ENCODE peak calls at places on chromosome 5, in seven cellular contexts. Z is heart right ventricle; Q is AG10803; B is transverse colon; G is endothelial cell; I is breast epithelium; D is CD8-positive, alpha-beta T cell. F is an unnamed sample.

GRCh38 chr5:5490774-5491347 is 68.4 kb downstream of the ICE1 start:
- DNase-seq in Z (no peak), Q (no peak), B (no peak), G (no peak), I (no peak), D (no peak), F (no peak)

GRCh38 chr5:122907238-122907637 is 61.8 kb downstream of the SNX24 start:
- DNase-seq in Z (no peak), Q (peak), B (no peak), G (no peak), I (no peak), D (no peak), F (no peak)

GRCh38 chr5:43369651-43370050 is 42.5 kb downstream of the CCL28 start:
- DNase-seq in Z (no peak), Q (no peak), B (no peak), G (no peak), I (no peak), D (no peak), F (no peak)

GRCh38 chr5:424259-425110 is 18.5 kb upstream of the EXOC3 start:
- DNase-seq in Z (no peak), Q (peak), B (no peak), G (no peak), I (no peak), D (no peak), F (no peak)

GRCh38 chr5:43191740-43192557 is at the start of gene NIM1K:
- DNase-seq in Z (peak), Q (peak), B (peak), G (peak), I (no peak), D (peak), F (peak)

GRCh38 chr5:95244479-95244878 is 40.4 kb downstream of the MCTP1 start:
- DNase-seq in Z (no peak), Q (no peak), B (no peak), G (no peak), I (no peak), D (no peak), F (no peak)

GRCh38 chr5:133396724-133397123 is 215.6 kb downstream of the FSTL4 start:
- DNase-seq in Z (no peak), Q (no peak), B (no peak), G (no peak), I (no peak), D (no peak), F (no peak)

GRCh38 chr5:112977440-112977861 is 853 bp downstream of the DCP2 start:
- DNase-seq in Z (no peak), Q (peak), B (no peak), G (no peak), I (no peak), D (no peak), F (no peak)

GRCh38 chr5:181189363-181189961 is 15.5 kb downstream of the TRIM7 start:
- DNase-seq in Z (peak), Q (peak), B (peak), G (no peak), I (no peak), D (peak), F (peak)

GRCh38 chr5:24170026-24170425 is 474.8 kb downstream of the CDH10 start:
- DNase-seq in Z (no peak), Q (no peak), B (no peak), G (no peak), I (no peak), D (no peak), F (no peak)

GRCh38 chr5:87120518-87121314 is 147.0 kb upstream of the RASA1 start:
- DNase-seq in Z (no peak), Q (peak), B (no peak), G (no peak), I (no peak), D (peak), F (no peak)

GRCh38 chr5:114265661-114266060 is 96.2 kb upstream of the KCNN2 start:
- DNase-seq in Z (no peak), Q (no peak), B (no peak), G (no peak), I (no peak), D (no peak), F (no peak)

GRCh38 chr5:54302267-54302687 is 8.1 kb downstream of the ARL15 start:
- DNase-seq in Z (no peak), Q (peak), B (no peak), G (no peak), I (no peak), D (no peak), F (no peak)

DNA sequence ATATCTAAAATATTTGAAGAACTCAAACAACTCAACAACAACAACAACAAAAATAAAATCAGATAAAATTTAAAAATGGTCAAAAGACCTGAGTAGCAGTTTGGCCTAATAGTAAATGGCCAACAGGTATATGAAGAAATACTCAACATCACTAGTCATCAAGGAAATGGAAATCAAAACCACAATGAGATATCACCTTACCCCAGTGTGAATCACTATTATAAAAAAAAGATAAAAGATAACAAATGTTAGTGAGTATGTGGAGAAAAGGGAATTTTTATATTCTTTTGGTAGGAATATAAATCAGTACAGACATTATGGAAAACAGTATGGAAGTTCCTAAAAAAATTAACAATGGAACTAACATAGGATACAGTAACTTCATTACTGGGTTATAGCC is 247.9 kb upstream of the TRPC7 start:
- DNase-seq in Z (no peak), Q (no peak), B (no peak), G (no peak), I (no peak), D (no peak), F (no peak)
- TF ChIP-seq CTCF in Z (no peak), Q (no peak), B (no peak), G (no peak), I (no peak), D (no peak), F (no peak)

GRCh38 chr5:119945696-119946095 is 316.3 kb downstream of the FAM170A start:
- DNase-seq in Z (no peak), Q (peak), B (no peak), G (no peak), I (no peak), D (no peak), F (no peak)

DNA sequence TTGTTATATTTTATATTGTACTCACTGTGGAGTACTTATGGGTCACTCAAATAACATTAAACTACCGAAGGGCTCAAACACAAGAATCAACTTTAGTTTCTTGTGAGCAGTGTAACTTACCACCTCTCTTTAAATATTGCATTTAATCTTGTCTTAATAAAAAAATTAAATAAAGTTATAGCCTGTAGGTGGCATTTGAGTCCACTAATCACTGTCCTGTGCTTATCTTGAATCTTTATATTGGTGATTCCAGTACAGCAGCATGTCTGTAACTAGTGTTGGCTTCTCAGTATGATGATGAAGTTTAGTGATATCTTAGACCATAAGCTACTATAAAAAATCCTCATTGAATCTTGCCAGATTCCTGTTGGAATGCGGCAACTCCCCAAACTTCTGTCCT is 313.8 kb downstream of the FAM170A start:
- DNase-seq in Z (no peak), Q (peak), B (no peak), G (no peak), I (no peak), D (no peak), F (no peak)
- TF ChIP-seq CTCF in Z (peak), Q (peak), B (peak), G (no peak), I (peak), D (no peak), F (no peak)

DNA sequence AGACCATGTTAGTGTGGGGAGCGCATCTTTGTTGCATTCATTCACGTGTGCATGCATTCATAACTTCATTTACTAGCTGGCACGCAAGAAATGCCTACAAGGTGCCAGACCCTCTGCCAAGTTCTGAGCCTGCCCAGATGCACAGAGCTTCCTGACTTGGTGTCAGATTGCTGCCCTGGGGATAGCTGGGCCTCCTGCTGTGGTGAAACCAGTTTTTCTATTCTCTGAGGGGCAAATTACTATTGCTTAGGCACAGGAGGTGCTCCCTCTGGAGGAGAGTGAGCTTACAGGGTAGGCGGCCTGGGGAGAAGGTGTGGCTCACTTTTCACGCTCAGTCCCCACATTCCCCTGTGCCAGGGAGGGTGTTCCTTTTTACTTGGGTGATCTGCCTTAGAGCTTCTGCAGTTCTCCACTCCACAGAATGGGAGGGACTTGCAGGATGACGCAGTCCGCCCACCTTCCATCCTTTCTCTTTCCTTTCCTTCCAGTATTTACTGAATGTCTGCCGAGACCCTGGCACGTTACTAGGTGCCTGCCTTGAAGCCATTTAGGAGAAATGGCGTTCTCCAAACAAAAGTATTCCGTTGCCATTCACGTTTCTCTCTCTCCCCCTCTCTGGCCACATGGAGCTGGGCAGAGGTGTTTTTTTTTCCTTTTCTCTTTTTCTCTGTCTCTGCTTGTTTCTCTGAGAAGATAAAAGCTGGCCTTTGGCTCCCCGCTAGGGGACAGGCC is 27.9 kb upstream of the CTNNA1 start:
- DNase-seq in Z (peak), Q (peak), B (peak), G (peak), I (peak), D (no peak), F (no peak)
- TF ChIP-seq CTCF in Z (no peak), Q (peak), B (no peak), G (no peak), I (peak), D (no peak), F (no peak)

DNA sequence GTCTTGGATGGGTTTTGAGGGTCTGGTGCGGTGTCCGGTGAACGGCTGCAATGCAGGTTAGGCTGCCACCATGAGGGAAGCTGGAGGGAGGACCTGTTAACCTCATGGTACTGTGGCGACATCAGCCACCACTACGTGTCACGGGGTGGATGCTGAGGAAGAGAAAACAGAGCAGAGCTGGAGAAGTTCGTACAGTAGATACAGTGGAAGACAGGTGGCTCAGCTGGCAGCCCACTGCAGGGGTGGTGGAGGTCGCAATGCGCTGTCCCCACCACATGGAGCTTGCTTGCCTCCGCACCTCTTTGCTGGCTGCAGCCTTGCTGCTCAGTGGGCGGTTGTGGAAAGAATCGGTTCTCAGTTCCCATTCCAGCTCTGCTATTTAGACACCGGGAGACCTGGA is 2.8 kb downstream of the DCANP1 start:
- DNase-seq in Z (no peak), Q (no peak), B (no peak), G (no peak), I (no peak), D (no peak), F (no peak)
- TF ChIP-seq CTCF in Z (no peak), Q (no peak), B (no peak), G (no peak), I (no peak), D (no peak), F (no peak)

DNA sequence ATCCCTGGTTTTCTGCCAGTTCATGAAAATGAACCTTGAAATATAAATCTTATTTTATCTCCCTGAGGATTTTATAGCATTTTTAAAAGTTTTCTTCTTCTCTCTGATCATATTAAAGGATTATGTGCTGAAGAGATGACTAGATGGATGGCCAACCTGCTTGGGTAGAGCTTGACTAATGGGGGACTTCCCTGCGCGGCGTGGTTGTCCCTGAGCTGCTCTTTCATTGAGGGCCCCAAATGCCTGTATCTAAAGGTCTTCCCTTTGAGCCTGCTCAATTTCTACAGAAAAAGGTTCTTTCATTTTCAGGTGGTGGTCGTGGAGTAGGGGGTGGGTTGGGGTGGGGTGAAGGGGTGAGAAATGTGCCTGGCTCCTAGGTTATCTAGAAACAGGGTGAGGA is 20.5 kb upstream of the CDKN2AIPNL start:
- DNase-seq in Z (no peak), Q (no peak), B (no peak), G (no peak), I (no peak), D (no peak), F (no peak)
- TF ChIP-seq CTCF in Z (no peak), Q (no peak), B (no peak), G (no peak), I (no peak), D (no peak), F (no peak)

DNA sequence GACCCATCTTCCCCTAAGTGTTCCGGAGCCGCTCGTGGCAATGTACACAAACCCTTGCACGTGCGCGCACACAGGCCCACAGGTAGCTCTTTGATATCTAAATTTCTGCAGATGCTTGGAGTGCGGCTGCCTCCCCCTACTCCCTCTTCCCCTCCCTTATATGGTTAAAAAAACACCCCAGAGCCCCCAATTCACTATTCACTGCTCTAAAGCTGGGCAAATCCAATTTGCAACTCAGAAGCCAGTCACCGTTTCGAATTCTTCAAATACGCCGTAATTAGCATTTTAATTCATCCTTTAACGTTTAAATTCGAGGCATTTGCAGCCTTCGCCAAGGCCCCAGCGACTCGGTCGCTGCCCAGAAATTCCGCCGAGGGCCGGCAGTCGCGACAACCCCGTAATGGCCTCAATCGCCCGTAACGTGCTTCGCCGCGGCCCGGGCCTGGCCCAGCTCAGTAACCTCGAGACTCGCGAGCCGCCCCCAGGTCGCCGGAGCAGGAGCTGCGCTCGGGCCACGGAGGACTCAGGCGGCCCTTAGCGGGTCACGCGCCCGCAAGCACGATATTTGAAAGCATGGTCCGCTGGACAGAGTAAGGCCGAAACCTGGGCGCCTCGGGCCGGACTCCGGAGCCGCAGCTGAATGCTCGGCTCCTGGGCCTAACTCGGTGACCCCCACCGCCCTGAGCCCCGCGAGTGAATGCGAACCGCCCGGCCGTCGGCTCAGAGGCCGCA is 1.3 kb downstream of the IRX2 start:
- DNase-seq in Z (no peak), Q (peak), B (no peak), G (peak), I (no peak), D (no peak), F (no peak)
- TF ChIP-seq CTCF in Z (no peak), Q (no peak), B (no peak), G (no peak), I (no peak), D (no peak), F (no peak)

GRCh38 chr5:176387384-176387925 is 943 bp downstream of the NOP16 start:
- DNase-seq in Z (no peak), Q (peak), B (no peak), G (no peak), I (no peak), D (no peak), F (no peak)
- TF ChIP-seq CTCF in Z (no peak), Q (no peak), B (no peak), G (no peak), I (no peak), D (no peak), F (no peak)

GRCh38 chr5:73303139-73304079 is 130.4 kb downstream of the TMEM174 start:
- DNase-seq in Z (no peak), Q (no peak), B (no peak), G (peak), I (no peak), D (no peak), F (peak)
- TF ChIP-seq CTCF in Z (no peak), Q (peak), B (no peak), G (peak), I (no peak), D (no peak), F (no peak)

GRCh38 chr5:40775846-40776657 is 20.3 kb upstream of the TTC33 start:
- DNase-seq in Z (no peak), Q (no peak), B (no peak), G (no peak), I (no peak), D (no peak), F (no peak)

GRCh38 chr5:40776658-40776977 is 20.9 kb upstream of the TTC33 start:
- DNase-seq in Z (no peak), Q (no peak), B (no peak), G (no peak), I (no peak), D (no peak), F (no peak)

GRCh38 chr5:40778133-40778532 is 20.0 kb downstream of the PRKAA1 start:
- DNase-seq in Z (no peak), Q (no peak), B (no peak), G (no peak), I (no peak), D (no peak), F (no peak)

GRCh38 chr5:40775085-40775845 is 19.5 kb upstream of the TTC33 start:
- DNase-seq in Z (no peak), Q (no peak), B (no peak), G (no peak), I (no peak), D (no peak), F (no peak)

DNA sequence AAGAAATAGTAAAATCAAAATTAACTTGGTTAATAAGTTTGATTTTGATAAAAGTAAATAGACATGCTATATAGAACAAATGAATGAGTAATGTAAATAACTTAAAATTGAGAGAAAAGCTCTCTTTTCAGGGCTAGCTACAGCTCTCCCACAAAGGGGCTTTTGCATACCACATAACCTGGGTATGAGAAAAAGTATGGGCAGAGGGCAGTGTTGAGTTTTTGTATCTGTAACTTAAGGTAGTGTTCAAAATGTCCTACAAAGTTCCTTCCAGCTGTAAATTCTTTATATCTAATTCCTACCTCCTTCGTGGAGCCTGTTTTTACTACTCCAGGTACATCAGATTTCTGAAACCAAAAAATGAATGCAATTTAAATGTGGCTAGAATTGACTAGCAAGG is 18.9 kb upstream of the TTC33 start:
- DNase-seq in Z (no peak), Q (no peak), B (no peak), G (no peak), I (no peak), D (no peak), F (no peak)
- TF ChIP-seq CTCF in Z (no peak), Q (no peak), B (no peak), G (no peak), I (no peak), D (no peak), F (no peak)

GRCh38 chr5:77973253-77973609 is 197.1 kb upstream of the TBCA start:
- DNase-seq in Z (no peak), Q (no peak), B (no peak), G (peak), I (no peak), D (no peak), F (no peak)

GRCh38 chr5:77974576-77974975 is 198.4 kb upstream of the TBCA start:
- DNase-seq in Z (no peak), Q (no peak), B (no peak), G (no peak), I (no peak), D (no peak), F (no peak)

GRCh38 chr5:77971965-77972544 is 195.9 kb upstream of the TBCA start:
- DNase-seq in Z (no peak), Q (peak), B (no peak), G (no peak), I (no peak), D (no peak), F (no peak)

GRCh38 chr5:77970891-77971290 is 194.8 kb upstream of the TBCA start:
- DNase-seq in Z (no peak), Q (no peak), B (no peak), G (no peak), I (no peak), D (no peak), F (no peak)

DNA sequence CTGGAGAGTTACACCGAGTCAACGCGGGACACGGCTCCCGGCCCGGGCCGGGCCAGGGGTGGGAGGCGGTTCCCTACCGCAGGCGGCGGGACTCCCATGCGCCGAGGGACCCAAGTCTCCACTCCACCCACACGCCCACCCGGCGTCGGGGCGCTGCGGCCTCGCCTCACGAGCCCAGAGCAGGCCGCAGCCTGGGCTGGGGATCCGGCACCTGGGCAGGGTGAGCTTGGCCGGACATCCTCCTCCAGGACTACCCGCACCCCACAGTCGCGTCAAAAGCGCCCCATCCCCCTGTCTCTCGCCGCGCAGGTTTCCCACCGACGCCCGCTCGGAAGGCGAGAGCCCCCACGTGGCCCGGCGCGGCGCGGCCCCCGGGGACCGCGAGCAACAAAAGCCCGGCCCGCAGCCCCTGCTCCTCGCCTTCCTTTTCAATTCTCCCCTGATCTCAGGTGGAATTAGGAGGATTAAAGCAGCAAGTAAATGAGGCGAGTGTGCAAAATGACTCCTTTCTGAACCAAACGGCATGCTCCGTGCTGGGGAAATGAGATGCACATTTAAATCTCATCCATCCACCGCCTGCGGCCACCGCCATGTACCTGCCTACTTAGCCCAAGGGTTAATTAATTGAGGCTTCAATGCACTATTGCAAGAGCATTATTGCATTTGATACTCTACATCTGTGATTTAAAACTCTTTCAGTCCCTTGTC is 196.6 kb upstream of the TBCA start:
- DNase-seq in Z (no peak), Q (no peak), B (no peak), G (peak), I (no peak), D (no peak), F (no peak)
- TF ChIP-seq CTCF in Z (no peak), Q (peak), B (peak), G (no peak), I (no peak), D (no peak), F (peak)

F was measured in right lobe of liver.